ENCODE peak calls at places on chromosomes 11 and 22, in ten cellular contexts. One of them, this sample, is unnamed. For H4K20me1, the result is how much of the 10 kb centered on the place peaks cover.

GRCh38 chr11:94315664-94316063 is 11.3 kb downstream of the IZUMO1R start:
- DNase-seq in astrocyte: peak
- DNase-seq in endothelial cell of umbilical vein: no peak
- DNase-seq in OCI-LY7: no peak
- DNase-seq in GM23248: peak
- DNase-seq in keratinocyte: no peak
- DNase-seq in IMR-90: peak
- DNase-seq in DND-41: no peak
- DNase-seq in fibroblast of lung: peak
- DNase-seq in PC-3: peak
- DNase-seq in this sample: no peak

GRCh38 chr11:43418197-43418596 is 59.5 kb downstream of the TTC17 start:
- DNase-seq in keratinocyte: no peak
- DNase-seq in fibroblast of lung: no peak
- DNase-seq in DND-41: no peak
- DNase-seq in GM23248: no peak
- DNase-seq in PC-3: no peak
- DNase-seq in IMR-90: no peak
- DNase-seq in OCI-LY7: no peak
- DNase-seq in endothelial cell of umbilical vein: no peak
- DNase-seq in astrocyte: no peak
- DNase-seq in this sample: no peak

GRCh38 chr11:111370902-111371578 is 8.0 kb downstream of the POU2AF1 start:
- DNase-seq in fibroblast of lung: no peak
- DNase-seq in DND-41: no peak
- DNase-seq in OCI-LY7: no peak
- DNase-seq in keratinocyte: no peak
- DNase-seq in astrocyte: no peak
- DNase-seq in IMR-90: no peak
- DNase-seq in GM23248: no peak
- DNase-seq in PC-3: no peak
- DNase-seq in endothelial cell of umbilical vein: no peak
- DNase-seq in this sample: no peak

GRCh38 chr11:1131033-1131911 is 26.5 kb upstream of the MUC5AC start:
- DNase-seq in astrocyte: no peak
- DNase-seq in IMR-90: no peak
- DNase-seq in fibroblast of lung: no peak
- DNase-seq in endothelial cell of umbilical vein: no peak
- DNase-seq in OCI-LY7: no peak
- DNase-seq in PC-3: no peak
- DNase-seq in DND-41: no peak
- DNase-seq in GM23248: no peak
- DNase-seq in keratinocyte: no peak
- DNase-seq in this sample: peak

GRCh38 chr22:36528336-36528735 is 630 bp downstream of the EIF3D start:
- DNase-seq in DND-41: no peak
- DNase-seq in keratinocyte: no peak
- DNase-seq in astrocyte: no peak
- DNase-seq in PC-3: no peak
- DNase-seq in endothelial cell of umbilical vein: no peak
- DNase-seq in fibroblast of lung: peak
- DNase-seq in IMR-90: no peak
- DNase-seq in GM23248: peak
- DNase-seq in OCI-LY7: peak
- DNase-seq in this sample: no peak

GRCh38 chr11:36600155-36600554 is 2.1 kb upstream of the RAG2 start:
- DNase-seq in DND-41: no peak
- DNase-seq in astrocyte: no peak
- DNase-seq in endothelial cell of umbilical vein: no peak
- DNase-seq in GM23248: no peak
- DNase-seq in keratinocyte: no peak
- DNase-seq in OCI-LY7: no peak
- DNase-seq in fibroblast of lung: no peak
- DNase-seq in IMR-90: no peak
- DNase-seq in PC-3: no peak
- DNase-seq in this sample: no peak

GRCh38 chr11:121503056-121503455 is 50.3 kb upstream of the SORL1-AS1 start:
- DNase-seq in fibroblast of lung: no peak
- DNase-seq in DND-41: no peak
- DNase-seq in OCI-LY7: no peak
- DNase-seq in IMR-90: no peak
- DNase-seq in keratinocyte: no peak
- DNase-seq in PC-3: no peak
- DNase-seq in GM23248: no peak
- DNase-seq in endothelial cell of umbilical vein: no peak
- DNase-seq in astrocyte: no peak
- DNase-seq in this sample: no peak

GRCh38 chr22:25137577-25138525 is 61.8 kb upstream of the CRYBB3 start:
- DNase-seq in IMR-90: no peak
- DNase-seq in PC-3: peak
- DNase-seq in OCI-LY7: peak
- DNase-seq in DND-41: no peak
- DNase-seq in keratinocyte: no peak
- DNase-seq in GM23248: no peak
- DNase-seq in endothelial cell of umbilical vein: no peak
- DNase-seq in fibroblast of lung: no peak
- DNase-seq in astrocyte: no peak
- DNase-seq in this sample: no peak

GRCh38 chr11:68406318-68407313 is 53.9 kb upstream of the PPP6R3 start:
- DNase-seq in DND-41: no peak
- DNase-seq in OCI-LY7: no peak
- DNase-seq in PC-3: no peak
- DNase-seq in GM23248: no peak
- DNase-seq in endothelial cell of umbilical vein: peak
- DNase-seq in fibroblast of lung: no peak
- DNase-seq in IMR-90: no peak
- DNase-seq in keratinocyte: no peak
- DNase-seq in astrocyte: no peak
- DNase-seq in this sample: peak
- H4K20me1 ChIP-seq in DND-41: under half
- H4K20me1 ChIP-seq in OCI-LY7: under half
- H4K20me1 ChIP-seq in PC-3: under half
- H4K20me1 ChIP-seq in GM23248: under half
- H4K20me1 ChIP-seq in endothelial cell of umbilical vein: under half
- H4K20me1 ChIP-seq in fibroblast of lung: under half
- H4K20me1 ChIP-seq in IMR-90: under half
- H4K20me1 ChIP-seq in keratinocyte: under half
- H4K20me1 ChIP-seq in astrocyte: under half
- H4K20me1 ChIP-seq in this sample: under half

GRCh38 chr22:38246046-38246658 is 26.7 kb downstream of the TMEM184B start:
- DNase-seq in GM23248: no peak
- DNase-seq in OCI-LY7: peak
- DNase-seq in DND-41: no peak
- DNase-seq in PC-3: no peak
- DNase-seq in endothelial cell of umbilical vein: no peak
- DNase-seq in keratinocyte: no peak
- DNase-seq in astrocyte: no peak
- DNase-seq in IMR-90: no peak
- DNase-seq in fibroblast of lung: no peak
- DNase-seq in this sample: peak

GRCh38 chr22:38248280-38248679 is 24.5 kb downstream of the TMEM184B start:
- DNase-seq in GM23248: no peak
- DNase-seq in astrocyte: no peak
- DNase-seq in IMR-90: no peak
- DNase-seq in PC-3: no peak
- DNase-seq in keratinocyte: no peak
- DNase-seq in endothelial cell of umbilical vein: no peak
- DNase-seq in DND-41: no peak
- DNase-seq in OCI-LY7: no peak
- DNase-seq in fibroblast of lung: no peak
- DNase-seq in this sample: peak

GRCh38 chr22:38244106-38244505 is 28.7 kb downstream of the TMEM184B start:
- DNase-seq in fibroblast of lung: no peak
- DNase-seq in IMR-90: peak
- DNase-seq in GM23248: no peak
- DNase-seq in PC-3: no peak
- DNase-seq in keratinocyte: no peak
- DNase-seq in astrocyte: no peak
- DNase-seq in OCI-LY7: peak
- DNase-seq in endothelial cell of umbilical vein: no peak
- DNase-seq in DND-41: no peak
- DNase-seq in this sample: no peak

GRCh38 chr22:38247713-38248112 is 25.1 kb downstream of the TMEM184B start:
- DNase-seq in PC-3: no peak
- DNase-seq in IMR-90: no peak
- DNase-seq in fibroblast of lung: no peak
- DNase-seq in astrocyte: no peak
- DNase-seq in endothelial cell of umbilical vein: no peak
- DNase-seq in GM23248: no peak
- DNase-seq in OCI-LY7: no peak
- DNase-seq in DND-41: no peak
- DNase-seq in keratinocyte: no peak
- DNase-seq in this sample: peak

GRCh38 chr22:38246692-38247091 is 26.1 kb downstream of the TMEM184B start:
- DNase-seq in DND-41: no peak
- DNase-seq in keratinocyte: no peak
- DNase-seq in PC-3: no peak
- DNase-seq in endothelial cell of umbilical vein: no peak
- DNase-seq in fibroblast of lung: no peak
- DNase-seq in OCI-LY7: no peak
- DNase-seq in GM23248: no peak
- DNase-seq in astrocyte: no peak
- DNase-seq in IMR-90: no peak
- DNase-seq in this sample: peak
- H4K20me1 ChIP-seq in DND-41: under half
- H4K20me1 ChIP-seq in keratinocyte: under half
- H4K20me1 ChIP-seq in PC-3: under half
- H4K20me1 ChIP-seq in endothelial cell of umbilical vein: under half
- H4K20me1 ChIP-seq in fibroblast of lung: under half
- H4K20me1 ChIP-seq in OCI-LY7: under half
- H4K20me1 ChIP-seq in GM23248: under half
- H4K20me1 ChIP-seq in astrocyte: half or more
- H4K20me1 ChIP-seq in IMR-90: under half
- H4K20me1 ChIP-seq in this sample: under half

GRCh38 chr11:44758996-44759395 is 32.2 kb downstream of the TSPAN18 start:
- DNase-seq in GM23248: no peak
- DNase-seq in astrocyte: no peak
- DNase-seq in endothelial cell of umbilical vein: no peak
- DNase-seq in IMR-90: no peak
- DNase-seq in fibroblast of lung: no peak
- DNase-seq in DND-41: no peak
- DNase-seq in keratinocyte: no peak
- DNase-seq in OCI-LY7: no peak
- DNase-seq in PC-3: no peak
- DNase-seq in this sample: no peak

GRCh38 chr11:44754876-44755552 is 28.3 kb downstream of the TSPAN18 start:
- DNase-seq in fibroblast of lung: no peak
- DNase-seq in keratinocyte: no peak
- DNase-seq in PC-3: no peak
- DNase-seq in astrocyte: no peak
- DNase-seq in DND-41: no peak
- DNase-seq in OCI-LY7: no peak
- DNase-seq in GM23248: no peak
- DNase-seq in endothelial cell of umbilical vein: no peak
- DNase-seq in IMR-90: no peak
- DNase-seq in this sample: no peak

GRCh38 chr11:44752727-44753126 is 26.0 kb downstream of the TSPAN18 start:
- DNase-seq in astrocyte: no peak
- DNase-seq in DND-41: no peak
- DNase-seq in keratinocyte: no peak
- DNase-seq in OCI-LY7: no peak
- DNase-seq in PC-3: no peak
- DNase-seq in GM23248: no peak
- DNase-seq in endothelial cell of umbilical vein: no peak
- DNase-seq in IMR-90: no peak
- DNase-seq in fibroblast of lung: no peak
- DNase-seq in this sample: no peak

GRCh38 chr11:44753965-44754645 is 27.3 kb downstream of the TSPAN18 start:
- DNase-seq in GM23248: no peak
- DNase-seq in DND-41: no peak
- DNase-seq in PC-3: no peak
- DNase-seq in endothelial cell of umbilical vein: no peak
- DNase-seq in IMR-90: no peak
- DNase-seq in fibroblast of lung: no peak
- DNase-seq in keratinocyte: no peak
- DNase-seq in OCI-LY7: no peak
- DNase-seq in astrocyte: no peak
- DNase-seq in this sample: no peak

DNA sequence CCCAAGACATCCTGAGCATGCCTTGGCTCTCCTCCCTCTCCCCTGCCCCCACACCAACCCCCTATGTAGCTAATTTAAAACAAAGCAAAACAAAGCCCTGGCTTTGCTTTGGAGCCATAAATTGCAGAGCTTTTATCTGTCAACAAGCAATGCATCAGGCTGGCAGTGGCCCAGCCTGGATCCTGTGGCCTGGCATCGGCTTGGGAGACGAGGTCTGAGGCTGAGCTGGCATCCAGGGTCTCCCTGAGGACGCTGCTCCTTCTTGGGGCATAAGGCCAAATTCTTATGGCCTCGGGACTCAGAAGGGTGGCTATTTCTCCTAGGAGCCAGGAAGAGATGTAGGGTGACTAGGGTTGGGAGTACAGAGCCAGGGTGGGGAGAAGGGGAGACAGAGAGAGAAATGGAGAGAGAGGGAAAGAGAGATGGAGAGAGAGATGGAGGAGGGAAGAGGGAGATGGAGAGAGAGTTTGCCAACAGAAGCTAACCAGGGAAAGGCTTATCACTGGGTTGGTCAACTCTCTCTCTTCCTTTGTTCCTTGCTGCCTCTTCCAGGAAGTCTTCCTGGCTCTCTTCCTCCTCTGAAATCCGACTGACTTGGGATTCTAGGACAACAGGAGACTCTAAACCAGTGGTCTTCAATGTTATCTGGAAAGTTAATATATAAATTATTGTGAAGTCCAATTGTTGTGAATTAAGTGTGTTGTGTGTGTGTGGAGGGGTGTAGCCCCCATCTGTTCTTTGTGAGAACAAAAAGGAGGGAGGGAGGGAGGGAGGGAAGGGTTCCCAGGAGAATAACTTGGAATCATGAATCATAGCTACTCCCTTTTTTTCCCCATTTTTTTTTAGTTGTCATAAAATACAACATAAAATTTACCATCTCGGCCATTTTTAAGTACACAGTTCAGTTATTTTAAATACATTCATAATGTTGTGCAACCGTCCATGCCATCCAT is 29.1 kb downstream of the TSPAN18 start:
- DNase-seq in IMR-90: no peak
- DNase-seq in fibroblast of lung: peak
- DNase-seq in OCI-LY7: no peak
- DNase-seq in endothelial cell of umbilical vein: no peak
- DNase-seq in PC-3: no peak
- DNase-seq in GM23248: peak
- DNase-seq in astrocyte: no peak
- DNase-seq in DND-41: no peak
- DNase-seq in keratinocyte: no peak
- DNase-seq in this sample: no peak
- H4K20me1 ChIP-seq in IMR-90: under half
- H4K20me1 ChIP-seq in fibroblast of lung: under half
- H4K20me1 ChIP-seq in OCI-LY7: under half
- H4K20me1 ChIP-seq in endothelial cell of umbilical vein: under half
- H4K20me1 ChIP-seq in PC-3: under half
- H4K20me1 ChIP-seq in GM23248: under half
- H4K20me1 ChIP-seq in astrocyte: under half
- H4K20me1 ChIP-seq in DND-41: under half
- H4K20me1 ChIP-seq in keratinocyte: under half
- H4K20me1 ChIP-seq in this sample: under half

DNA sequence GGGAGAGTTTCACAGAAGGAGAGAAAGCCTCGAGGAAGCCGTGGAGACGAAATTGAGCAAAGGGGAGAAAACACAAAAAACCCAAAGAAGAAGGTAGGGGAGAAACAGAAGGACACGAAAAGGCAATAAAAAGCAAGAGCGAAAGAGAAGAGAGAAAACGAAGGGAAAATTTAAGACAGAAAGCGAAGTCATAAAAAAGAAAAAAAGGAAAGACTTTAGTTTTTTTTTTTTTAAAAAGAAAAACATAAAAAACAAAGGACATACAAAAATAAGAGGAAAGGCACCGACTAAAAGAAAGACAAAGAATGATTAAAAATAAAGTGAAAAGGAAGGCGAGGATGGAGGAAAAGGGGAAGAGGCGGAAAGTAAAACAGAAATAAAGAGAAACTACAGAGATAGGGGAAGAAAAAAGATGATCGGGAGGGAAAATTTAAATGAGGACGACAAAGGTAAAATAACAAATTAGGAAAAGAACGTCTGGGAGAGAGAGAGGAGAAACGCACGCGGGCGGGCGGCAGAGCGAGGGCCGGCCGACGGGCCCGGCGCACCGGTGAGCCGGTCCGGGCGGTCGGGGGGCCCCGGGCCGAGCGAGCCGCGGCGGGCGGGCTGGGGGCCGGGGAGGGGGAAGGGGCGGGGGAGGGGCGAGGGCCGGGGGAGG is 455 bp upstream of the TBX1 start:
- DNase-seq in DND-41: no peak
- DNase-seq in astrocyte: no peak
- DNase-seq in keratinocyte: no peak
- DNase-seq in endothelial cell of umbilical vein: no peak
- DNase-seq in PC-3: peak
- DNase-seq in fibroblast of lung: no peak
- DNase-seq in IMR-90: no peak
- DNase-seq in GM23248: peak
- DNase-seq in OCI-LY7: no peak
- DNase-seq in this sample: no peak
- H4K20me1 ChIP-seq in DND-41: under half
- H4K20me1 ChIP-seq in astrocyte: under half
- H4K20me1 ChIP-seq in keratinocyte: under half
- H4K20me1 ChIP-seq in endothelial cell of umbilical vein: under half
- H4K20me1 ChIP-seq in PC-3: under half
- H4K20me1 ChIP-seq in fibroblast of lung: under half
- H4K20me1 ChIP-seq in IMR-90: under half
- H4K20me1 ChIP-seq in GM23248: under half
- H4K20me1 ChIP-seq in OCI-LY7: under half
- H4K20me1 ChIP-seq in this sample: under half

This sample was measured in osteoblast.